ENCODE peak calls at places on chromosomes 11 and 22, in six cellular contexts. Z, E, M, U, S and B are unnamed samples.

GRCh38 chr11:117909611-117910382 is 19.4 kb downstream of the TMPRSS13 start:
- DNase-seq in Z (no peak), E (no peak), M (no peak), U (no peak), S (no peak), B (no peak)

GRCh38 chr22:27670701-27671412 is 130.7 kb downstream of the MN1 start:
- DNase-seq in Z (no peak), E (no peak), M (peak; percentile 90), U (peak; percentile 47), S (peak; percentile 87), B (peak; percentile 42)

GRCh38 chr11:6747097-6747662 is 24.6 kb downstream of the OR2AG2 start:
- DNase-seq in Z (no peak), E (no peak), M (no peak), U (no peak), S (no peak), B (no peak)

GRCh38 chr11:43788394-43788793 is 92.2 kb upstream of the ALKBH3 start:
- DNase-seq in Z (no peak), E (no peak), M (peak; percentile 1), U (no peak), S (no peak), B (no peak)

GRCh38 chr22:37525073-37525745 is 6.0 kb upstream of the CARD10 start:
- DNase-seq in Z (peak; percentile 84), E (peak; percentile 95), M (no peak), U (no peak), S (no peak), B (peak; percentile 87)

GRCh38 chr11:45150301-45150700 is 3.9 kb downstream of the PRDM11 start:
- DNase-seq in Z (no peak), E (no peak), M (no peak), U (no peak), S (no peak), B (no peak)

GRCh38 chr22:41021039-41021654 is 70.0 kb downstream of the RBX1 start:
- DNase-seq in Z (no peak), E (peak; percentile 58), M (no peak), U (no peak), S (peak; percentile 42), B (peak; percentile 9)

GRCh38 chr22:23183107-23183698 is 2.9 kb downstream of the BCR start:
- DNase-seq in Z (peak; percentile 66), E (peak; percentile 68), M (peak; percentile 74), U (peak; percentile 39), S (peak; percentile 79), B (peak; percentile 55)

GRCh38 chr22:38238519-38239051 is 34.2 kb downstream of the TMEM184B start:
- DNase-seq in Z (peak; percentile 73), E (no peak), M (no peak), U (no peak), S (no peak), B (no peak)

GRCh38 chr22:23401111-23401909 is 178.8 kb downstream of the IGLL1 start:
- DNase-seq in Z (peak; percentile 75), E (peak; percentile 98), M (no peak), U (no peak), S (no peak), B (peak; percentile 68)

GRCh38 chr11:76838422-76839068 is 22.2 kb upstream of the ACER3 start:
- DNase-seq in Z (no peak), E (no peak), M (peak; percentile 33), U (peak; percentile 47), S (peak; percentile 86), B (peak; percentile 57)

GRCh38 chr11:122601131-122602125 is 54.1 kb upstream of the UBASH3B start:
- DNase-seq in Z (peak; percentile 69), E (peak; percentile 48), M (no peak), U (no peak), S (no peak), B (peak; percentile 89)

GRCh38 chr11:16920559-16920958 is 93.7 kb downstream of the PLEKHA7 start:
- DNase-seq in Z (no peak), E (no peak), M (no peak), U (no peak), S (no peak), B (no peak)
- H4K91ac ChIP-seq in Z (no peak overlapping the region), E (no peak overlapping the region), M (no peak overlapping the region), U (no peak overlapping the region), S (no peak overlapping the region), B (no peak overlapping the region)

DNA sequence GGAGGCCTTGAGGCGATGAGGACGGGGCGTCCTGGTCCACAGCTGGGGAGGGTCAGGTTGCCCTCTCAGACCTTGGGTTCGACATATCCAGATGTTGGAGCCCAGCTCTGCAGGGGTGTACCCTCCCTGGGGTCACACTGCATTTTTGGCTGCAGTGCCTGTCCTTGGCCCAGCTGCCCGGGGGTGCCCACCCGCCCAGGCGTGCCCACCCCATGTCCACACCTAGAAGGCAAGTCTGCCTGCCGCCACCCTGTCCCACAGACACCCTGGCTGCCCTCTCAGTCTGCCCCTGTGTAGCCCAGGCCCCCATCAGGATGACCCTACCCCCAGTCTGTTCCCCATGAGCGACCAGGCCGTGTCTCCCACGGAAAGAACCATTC is 3.0 kb downstream of the LSP1 start:
- DNase-seq in Z (no peak), E (no peak), M (no peak), U (no peak), S (no peak), B (no peak)
- H4K91ac ChIP-seq in Z (no peak overlapping the region), E (no peak overlapping the region), M (peak overlapping the region; percentile 5), U (no peak overlapping the region), S (no peak overlapping the region), B (no peak overlapping the region)

DNA sequence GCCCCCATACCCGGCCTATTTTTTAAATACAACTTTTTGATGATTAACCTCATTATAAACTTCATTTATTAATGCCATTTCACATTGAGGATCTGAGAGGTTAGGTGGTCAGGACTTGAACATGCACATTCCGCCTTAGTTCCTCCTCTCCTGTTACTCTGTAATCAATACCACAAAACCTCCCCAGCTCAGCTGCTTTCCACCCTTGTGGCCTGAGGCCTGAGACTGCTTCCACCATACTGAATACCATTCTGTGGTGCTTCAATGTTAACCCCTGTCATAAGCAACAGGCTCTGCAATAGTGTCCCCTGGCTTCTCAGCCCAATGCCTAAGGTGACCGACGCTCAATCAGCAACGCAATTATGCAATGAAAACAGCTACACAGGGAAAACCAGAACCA is 405.4 kb downstream of the ETS1 start:
- DNase-seq in Z (no peak), E (no peak), M (no peak), U (no peak), S (no peak), B (no peak)
- H4K91ac ChIP-seq in Z (peak overlapping the region; percentile 5), E (peak overlapping the region; percentile 4), M (no peak overlapping the region), U (no peak overlapping the region), S (no peak overlapping the region), B (no peak overlapping the region)

GRCh38 chr22:19831016-19831415 is 23.7 kb downstream of the GNB1L start:
- DNase-seq in Z (no peak), E (no peak), M (no peak), U (no peak), S (no peak), B (no peak)

GRCh38 chr22:19828035-19828401 is 26.7 kb downstream of the GNB1L start:
- DNase-seq in Z (no peak), E (no peak), M (no peak), U (no peak), S (no peak), B (no peak)

GRCh38 chr22:19827341-19828034 is 27.2 kb downstream of the GNB1L start:
- DNase-seq in Z (peak; percentile 28), E (no peak), M (no peak), U (no peak), S (no peak), B (no peak)

GRCh38 chr22:19834599-19834998 is 20.1 kb downstream of the GNB1L start:
- DNase-seq in Z (no peak), E (no peak), M (no peak), U (no peak), S (no peak), B (no peak)

GRCh38 chr22:19832476-19833108 is 22.1 kb downstream of the GNB1L start:
- DNase-seq in Z (no peak), E (no peak), M (no peak), U (no peak), S (no peak), B (no peak)
- H4K91ac ChIP-seq in Z (no peak overlapping the region), E (no peak overlapping the region), M (no peak overlapping the region), U (no peak overlapping the region), S (no peak overlapping the region), B (no peak overlapping the region)

GRCh38 chr22:25843660-25844275 is 101.8 kb downstream of the MYO18B start:
- DNase-seq in Z (no peak), E (no peak), M (no peak), U (no peak), S (no peak), B (no peak)

GRCh38 chr22:25840883-25841282 is 98.9 kb downstream of the MYO18B start:
- DNase-seq in Z (no peak), E (no peak), M (no peak), U (no peak), S (no peak), B (no peak)

GRCh38 chr22:25840162-25840561 is 98.2 kb downstream of the MYO18B start:
- DNase-seq in Z (no peak), E (no peak), M (no peak), U (no peak), S (no peak), B (no peak)

GRCh38 chr22:25839755-25840154 is 97.8 kb downstream of the MYO18B start:
- DNase-seq in Z (no peak), E (no peak), M (no peak), U (no peak), S (no peak), B (no peak)

DNA sequence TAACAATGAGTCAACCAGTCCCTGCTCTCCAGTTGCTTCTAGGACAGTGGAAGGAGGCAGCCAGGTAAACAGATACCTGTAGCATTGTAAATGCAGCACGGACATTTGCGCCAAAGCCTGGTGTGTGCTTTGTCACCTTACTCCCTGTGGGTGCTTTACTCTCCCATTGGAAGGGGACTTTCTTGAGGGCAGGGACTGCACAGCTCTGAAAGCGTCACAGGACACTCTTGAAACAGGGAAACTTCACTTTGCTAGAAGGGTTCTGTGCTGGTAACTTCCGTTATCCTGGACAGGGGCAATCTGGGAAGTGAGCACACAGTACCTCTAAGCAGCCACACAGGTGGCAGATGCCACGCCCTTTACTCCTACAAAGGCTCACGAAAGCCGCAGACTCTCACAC is 99.8 kb downstream of the MYO18B start:
- DNase-seq in Z (no peak), E (no peak), M (no peak), U (no peak), S (no peak), B (no peak)
- H4K91ac ChIP-seq in Z (no peak overlapping the region), E (no peak overlapping the region), M (no peak overlapping the region), U (no peak overlapping the region), S (no peak overlapping the region), B (no peak overlapping the region)

GRCh38 chr11:95483339-95483738 is 252.3 kb upstream of the SESN3 start:
- DNase-seq in Z (no peak), E (no peak), M (no peak), U (no peak), S (no peak), B (no peak)
- H4K91ac ChIP-seq in Z (no peak overlapping the region), E (no peak overlapping the region), M (no peak overlapping the region), U (no peak overlapping the region), S (no peak overlapping the region), B (no peak overlapping the region)